ENCODE peak calls at places on chromosomes 3 and 15, in six cellular contexts. Y, X, D, C, I and J are unnamed samples.
A peak's percentile ranks its signal among the peaks of the same experiment; 100 is the strongest.

GRCh38 chr3:61914277-61914676 is 352.9 kb downstream of the PTPRG start:
- DNase-seq in D (no peak), C (no peak), Y (peak; percentile 55), I (no peak), X (no peak), J (no peak)

GRCh38 chr15:84142888-84143337 is 92.7 kb upstream of the GOLGA6L4 start:
- DNase-seq in C (peak; percentile 54), I (peak; percentile 34), Y (peak; percentile 83), X (peak; percentile 75), D (peak; percentile 39), J (peak; percentile 23)

GRCh38 chr3:108296239-108296638 is at the start of gene HHLA2:
- DNase-seq in Y (peak; percentile 28), C (no peak), I (no peak), D (no peak), X (peak; percentile 23), J (no peak)

GRCh38 chr15:49468440-49468839 is 45.4 kb downstream of the FGF7 start:
- DNase-seq in X (no peak), D (no peak), C (no peak), Y (peak; percentile 82), I (no peak), J (no peak)

GRCh38 chr3:155870945-155871745 is 695 bp downstream of the GMPS start:
- DNase-seq in D (no peak), Y (peak; percentile 72), C (no peak), X (peak; percentile 40), I (peak; percentile 42), J (peak; percentile 44)

GRCh38 chr15:36579792-36580431 is 486 bp downstream of the CDIN1 start:
- DNase-seq in I (no peak), C (no peak), D (no peak), Y (peak; percentile 56), X (peak; percentile 16), J (no peak)

GRCh38 chr3:57974796-57975388 is 33.3 kb upstream of the FLNB start:
- DNase-seq in I (no peak), D (no peak), Y (peak; percentile 94), C (peak; percentile 87), X (no peak), J (no peak)

GRCh38 chr3:87206070-87206469 is 21.0 kb upstream of the CHMP2B start:
- DNase-seq in Y (peak; percentile 83), I (no peak), D (no peak), C (peak; percentile 14), X (no peak), J (no peak)

GRCh38 chr3:128489860-128490649 is 2.9 kb downstream of the GATA2 start:
- DNase-seq in Y (peak; percentile 73), D (no peak), C (no peak), I (no peak), X (no peak), J (no peak)

GRCh38 chr3:58952128-58952917 is 97.5 kb downstream of the CFAP20DC start:
- DNase-seq in D (peak; percentile 2), X (no peak), C (no peak), I (no peak), Y (peak; percentile 33), J (no peak)

GRCh38 chr15:88995449-88995848 is 82.3 kb upstream of the MFGE8 start:
- DNase-seq in C (no peak), X (no peak), D (no peak), Y (no peak), I (no peak), J (no peak)

GRCh38 chr3:10339376-10339955 is 18.6 kb upstream of the SEC13 start:
- DNase-seq in C (no peak), I (no peak), X (no peak), D (no peak), Y (no peak), J (no peak)

GRCh38 chr15:41207687-41208448 is 22.7 kb downstream of the EXD1 start:
- DNase-seq in Y (peak; percentile 29), X (no peak), I (no peak), D (no peak), C (no peak), J (no peak)

GRCh38 chr15:51401872-51402517 is 60.5 kb downstream of the GLDN start:
- DNase-seq in D (no peak), Y (peak; percentile 75), I (no peak), X (no peak), C (no peak), J (peak; percentile 29)

GRCh38 chr3:42192334-42193200 is 73.4 kb downstream of the CCK start:
- DNase-seq in Y (peak; percentile 29), X (no peak), I (no peak), D (no peak), C (no peak), J (no peak)

GRCh38 chr3:141454906-141455602 is 31.8 kb upstream of the RASA2 start:
- DNase-seq in Y (peak; percentile 92), X (peak; percentile 27), I (no peak), D (peak; percentile 72), C (peak; percentile 49), J (peak; percentile 61)

GRCh38 chr3:127848131-127849129 is 26.1 kb upstream of the MGLL start:
- DNase-seq in X (no peak), I (peak; percentile 46), D (no peak), C (no peak), Y (peak; percentile 58), J (no peak)

GRCh38 chr15:49809894-49810594 is 189.2 kb downstream of the DTWD1 start:
- DNase-seq in Y (no peak), D (no peak), I (no peak), X (no peak), C (no peak), J (no peak)

GRCh38 chr3:12758025-12758830 is 831 bp downstream of the TMEM40 start:
- DNase-seq in C (no peak), Y (peak; percentile 83), X (no peak), I (no peak), D (no peak), J (peak; percentile 35)